ENCODE peak calls at places on chromosomes 16 and 17, in five cellular contexts. K, O, M, N and H are unnamed samples.

GRCh38 chr17:17621254-17621653 is 29.7 kb upstream of the PEMT start:
- DNase-seq in K (no peak), N (no peak), M (no peak), O (no peak), H (no peak)

GRCh38 chr16:17233301-17234002 is 237.3 kb downstream of the XYLT1 start:
- DNase-seq in K (no peak), O (no peak), N (no peak), M (no peak), H (no peak)

GRCh38 chr17:50268632-50269287 is 5.5 kb upstream of the TMEM92 start:
- DNase-seq in M (no peak), N (no peak), K (no peak), O (no peak), H (no peak)

GRCh38 chr16:77468831-77469230 is 34.0 kb upstream of the ADAMTS18 start:
- DNase-seq in O (no peak), K (no peak), M (no peak), N (no peak), H (no peak)

GRCh38 chr16:1078579-1079021 is 6.1 kb downstream of the SSTR5 start:
- DNase-seq in O (no peak), N (peak; percentile 68), M (peak; percentile 81), K (no peak), H (peak; percentile 51)

GRCh38 chr17:14197582-14197981 is 39.1 kb downstream of the CDRT15 start:
- DNase-seq in N (no peak), O (no peak), K (no peak), M (no peak), H (no peak)

GRCh38 chr17:35701491-35701890 is 29.9 kb upstream of the RASL10B start:
- DNase-seq in N (no peak), M (no peak), K (no peak), O (no peak), H (no peak)

GRCh38 chr16:11914759-11915643 is 755 bp downstream of the GSPT1 start:
- DNase-seq in O (peak; percentile 69), K (peak; percentile 44), M (peak; percentile 61), N (peak; percentile 39), H (peak; percentile 42)

GRCh38 chr17:51491416-51491815 is 231.1 kb downstream of the UTP18 start:
- DNase-seq in O (no peak), N (no peak), M (no peak), K (no peak), H (no peak)

GRCh38 chr17:60959011-60959410 is 281.4 kb downstream of the BCAS3 start:
- DNase-seq in K (no peak), M (no peak), O (no peak), N (peak; percentile 36), H (no peak)

GRCh38 chr16:84529607-84530006 is 25.1 kb upstream of the MEAK7 start:
- DNase-seq in K (no peak), O (no peak), M (no peak), N (no peak), H (no peak)

GRCh38 chr16:76985362-76985761 is 205.6 kb upstream of the MON1B start:
- DNase-seq in M (no peak), K (no peak), O (no peak), N (no peak), H (no peak)

GRCh38 chr17:11583306-11583992 is 14.8 kb upstream of the DNAH9 start:
- DNase-seq in N (no peak), O (no peak), M (no peak), K (no peak), H (no peak)

GRCh38 chr16:51144203-51144602 is 6.9 kb downstream of the SALL1 start:
- DNase-seq in O (no peak), N (peak; percentile 42), K (no peak), M (no peak), H (no peak)

GRCh38 chr16:89279666-89280481 is 62.4 kb downstream of the ZNF778 start:
- DNase-seq in M (no peak), N (no peak), K (no peak), O (no peak), H (no peak)
- H3K27me3 ChIP-seq in M (no peaks in the 10 kb centered on the region), N (no peaks in the 10 kb centered on the region), K (no peaks in the 10 kb centered on the region), O (no peaks in the 10 kb centered on the region), H (no peaks in the 10 kb centered on the region)

GRCh38 chr17:78044280-78044835 is 84.2 kb downstream of the TMC6 start:
- DNase-seq in O (no peak), N (no peak), M (no peak), K (peak; percentile 18), H (no peak)
- TF ChIP-seq CTCF in O (no peak), N (no peak), M (no peak), K (no peak), H (no peak)

DNA sequence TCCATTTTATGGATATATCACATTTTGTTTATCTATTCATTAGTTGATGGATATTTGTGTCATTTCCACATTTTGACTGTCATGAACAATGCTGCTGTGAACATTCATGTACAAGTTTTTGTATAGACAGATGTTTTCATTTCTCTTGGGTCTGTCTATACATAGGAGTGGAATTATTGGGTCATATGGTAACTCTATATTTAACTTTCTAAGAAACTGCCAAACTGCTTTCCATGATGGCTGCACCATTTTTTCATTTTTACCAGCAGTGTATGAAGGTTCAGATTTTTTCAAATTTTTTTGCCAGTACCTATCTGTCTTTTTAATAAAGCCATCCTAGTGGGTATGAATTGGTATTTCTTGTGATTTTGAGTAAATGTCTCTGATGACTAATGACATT is 15.5 kb downstream of the NFAT5 start:
- DNase-seq in M (no peak), K (no peak), N (no peak), O (no peak), H (no peak)
- H3K4me1 ChIP-seq in M (peaks cover 27% of the 10 kb centered on the region), K (peaks cover 6% of the 10 kb centered on the region), N (no peaks in the 10 kb centered on the region), O (peaks cover 5% of the 10 kb centered on the region), H (no peaks in the 10 kb centered on the region)

GRCh38 chr17:38561416-38562214 is 44.1 kb downstream of the SRCIN1 start:
- DNase-seq in M (no peak), O (peak; percentile 48), N (no peak), K (no peak), H (no peak)

GRCh38 chr17:38562215-38562569 is 43.6 kb downstream of the SRCIN1 start:
- DNase-seq in M (no peak), O (no peak), K (no peak), N (no peak), H (no peak)

GRCh38 chr17:38559880-38560230 is 45.9 kb downstream of the SRCIN1 start:
- DNase-seq in N (no peak), O (no peak), M (no peak), K (no peak), H (no peak)

GRCh38 chr17:38559025-38559879 is 46.5 kb downstream of the SRCIN1 start:
- DNase-seq in N (peak; percentile 27), O (peak; percentile 84), K (peak; percentile 87), M (peak; percentile 77), H (peak; percentile 99)

GRCh38 chr17:38560503-38561318 is 45.0 kb downstream of the SRCIN1 start:
- DNase-seq in O (peak; percentile 68), M (peak; percentile 36), K (no peak), N (peak; percentile 25), H (no peak)
- H3K27me3 ChIP-seq in O (peaks cover 73% of the 10 kb centered on the region), M (peaks cover 55% of the 10 kb centered on the region), K (no peaks in the 10 kb centered on the region), N (peaks cover 65% of the 10 kb centered on the region), H (no peaks in the 10 kb centered on the region)

GRCh38 chr17:64345691-64346376 is 44.8 kb downstream of the PECAM1 start:
- DNase-seq in O (no peak), K (no peak), N (no peak), M (peak; percentile 45), H (no peak)

GRCh38 chr17:64340557-64340956 is 50.1 kb downstream of the PECAM1 start:
- DNase-seq in M (no peak), N (no peak), K (no peak), O (no peak), H (no peak)

GRCh38 chr17:64341181-64341580 is 49.5 kb downstream of the PECAM1 start:
- DNase-seq in O (no peak), N (no peak), M (no peak), K (no peak), H (no peak)

GRCh38 chr17:64343833-64344637 is 46.6 kb downstream of the PECAM1 start:
- DNase-seq in K (peak; percentile 54), O (no peak), N (peak; percentile 93), M (peak; percentile 81), H (peak; percentile 25)

GRCh38 chr17:64343071-64343774 is 47.4 kb downstream of the PECAM1 start:
- DNase-seq in M (no peak), N (no peak), K (no peak), O (no peak), H (no peak)
- TF ChIP-seq CTCF in M (no peak), N (no peak), K (no peak), O (no peak), H (no peak)

DNA sequence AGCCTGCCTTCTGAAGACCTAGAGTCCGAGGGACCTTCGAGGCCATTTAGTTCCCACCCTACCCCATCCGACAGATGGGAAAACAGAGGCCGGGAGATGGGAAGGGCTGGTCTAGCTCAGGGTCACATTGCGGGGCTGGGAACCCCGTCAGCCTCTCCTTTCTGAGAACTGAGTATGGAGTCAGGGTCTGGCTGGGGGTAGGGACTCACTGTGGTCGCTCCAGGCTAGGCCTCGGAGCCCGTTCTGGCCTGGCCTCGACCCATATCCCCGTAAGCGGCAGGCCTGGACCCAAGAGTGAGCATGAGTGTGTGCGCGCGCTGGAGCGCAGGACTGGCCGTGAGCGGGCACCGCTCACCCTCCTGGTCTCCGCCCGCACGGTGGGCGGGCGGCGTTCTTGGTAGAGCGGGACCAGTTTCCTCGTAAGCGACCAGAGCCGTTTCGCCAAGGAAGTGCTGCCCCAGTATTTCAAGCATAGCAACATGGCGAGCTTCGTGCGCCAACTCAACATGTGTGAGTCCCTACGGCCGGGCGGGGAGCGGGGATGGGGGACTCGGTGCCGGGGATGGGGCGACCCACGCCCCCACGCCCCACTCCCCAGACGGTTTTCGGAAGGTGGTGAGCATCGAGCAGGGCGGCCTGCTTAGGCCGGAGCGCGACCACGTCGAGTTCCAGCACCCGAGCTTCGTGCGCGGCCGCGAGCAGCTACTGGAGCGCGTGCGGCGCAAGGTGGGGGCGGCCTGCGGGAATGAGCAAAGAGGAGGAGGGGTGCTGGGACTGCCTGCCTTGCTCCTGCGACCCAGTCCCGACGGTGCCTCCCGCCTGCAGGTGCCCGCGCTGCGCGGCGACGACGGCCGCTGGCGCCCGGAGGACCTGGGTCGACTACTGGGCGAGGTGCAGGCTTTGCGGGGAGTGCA is 833 bp downstream of the HSF4 start:
- DNase-seq in K (no peak), N (peak; percentile 15), M (peak; percentile 16), O (peak; percentile 42), H (no peak)
- H3K4me1 ChIP-seq in K (peaks cover 8% of the 10 kb centered on the region), N (peaks cover 12% of the 10 kb centered on the region), M (peaks cover 62% of the 10 kb centered on the region), O (peaks cover 16% of the 10 kb centered on the region), H (peaks cover 8% of the 10 kb centered on the region)